ENCODE peak calls at places on chromosomes 11 and 22, in eight cellular contexts. U is G401; H is endothelial cell; I is neuronal stem cell; G is ecto neural progenitor cell; Q is activated T-cell treated with anti-CD3 and anti-CD28 coated beads, Interleukin-2, amount 50 U/mL, for 72 hours; S is Ammon's horn; X is tibial nerve. Z is an unnamed sample.

GRCh38 chr22:31474743-31475142 is 14.9 kb downstream of the EIF4ENIF1 start:
- DNase-seq in U (no peak), H (no peak), I (no peak), G (no peak), Q (no peak), S (no peak), X (no peak), Z (no peak)

GRCh38 chr22:20946080-20946986 is 20.7 kb upstream of the AIFM3 start:
- DNase-seq in U (no peak), H (no peak), I (no peak), G (no peak), Q (no peak), S (no peak), X (no peak), Z (no peak)

GRCh38 chr22:33983558-33983957 is 63.3 kb upstream of the LARGE1 start:
- DNase-seq in U (no peak), H (no peak), I (no peak), G (no peak), Q (no peak), S (no peak), X (no peak), Z (no peak)

GRCh38 chr22:35648066-35649025 is at the start of gene APOL6:
- DNase-seq in U (peak; percentile 9), H (no peak), I (no peak), G (no peak), Q (peak; percentile 72), S (peak; percentile 57), X (no peak), Z (no peak)

GRCh38 chr11:9120659-9121350 is 29.4 kb upstream of the SCUBE2 start:
- DNase-seq in U (no peak), H (peak; percentile 63), I (peak; percentile 41), G (peak; percentile 69), Q (no peak), S (no peak), X (no peak), Z (no peak)

GRCh38 chr11:45900916-45901617 is 6.0 kb downstream of the FREY1 start:
- DNase-seq in U (peak; percentile 57), H (no peak), I (no peak), G (no peak), Q (no peak), S (peak; percentile 75), X (no peak), Z (no peak)

GRCh38 chr11:82765466-82766034 is 31.9 kb upstream of the FAM181B start:
- DNase-seq in U (no peak), H (no peak), I (no peak), G (no peak), Q (no peak), S (no peak), X (no peak), Z (no peak)

GRCh38 chr11:45159781-45160365 is 13.4 kb downstream of the PRDM11 start:
- DNase-seq in U (no peak), H (no peak), I (no peak), G (no peak), Q (no peak), S (no peak), X (no peak), Z (no peak)

GRCh38 chr11:2383823-2384722 is 7.0 kb downstream of the CD81 start:
- DNase-seq in U (peak; percentile 31), H (no peak), I (no peak), G (no peak), Q (peak; percentile 33), S (peak; percentile 71), X (no peak), Z (no peak)

GRCh38 chr22:50340157-50340879 is 2.8 kb upstream of the PPP6R2 start:
- DNase-seq in U (no peak), H (no peak), I (no peak), G (peak; percentile 53), Q (no peak), S (no peak), X (no peak), Z (no peak)

GRCh38 chr11:71501071-71501985 is 25.7 kb upstream of the KRTAP5-7 start:
- DNase-seq in U (no peak), H (no peak), I (no peak), G (no peak), Q (no peak), S (no peak), X (no peak), Z (no peak)

GRCh38 chr11:63783925-63784592 is 15.5 kb upstream of the ZFTA start:
- DNase-seq in U (no peak), H (no peak), I (no peak), G (peak; percentile 53), Q (no peak), S (no peak), X (no peak), Z (no peak)

GRCh38 chr11:17036666-17037658 is 22.7 kb upstream of the PLEKHA7 start:
- DNase-seq in U (peak; percentile 2), H (no peak), I (no peak), G (no peak), Q (no peak), S (no peak), X (no peak), Z (no peak)

GRCh38 chr11:75851203-75851602 is 36.2 kb downstream of the UVRAG start:
- DNase-seq in U (peak; percentile 58), H (no peak), I (no peak), G (no peak), Q (no peak), S (no peak), X (no peak), Z (peak; percentile 44)

GRCh38 chr11:73186294-73186850 is 31.7 kb upstream of the P2RY2 start:
- DNase-seq in U (no peak), H (no peak), I (no peak), G (no peak), Q (no peak), S (no peak), X (no peak), Z (no peak)

GRCh38 chr22:49255741-49256318 is 571.8 kb downstream of the BRD1 start:
- DNase-seq in U (no peak), H (no peak), I (no peak), G (no peak), Q (no peak), S (no peak), X (no peak), Z (no peak)

GRCh38 chr11:45393826-45394225 is 107.7 kb upstream of the SYT13 start:
- DNase-seq in U (no peak), H (no peak), I (no peak), G (no peak), Q (no peak), S (no peak), X (no peak), Z (no peak)

GRCh38 chr11:61111786-61112517 is 9.7 kb downstream of the CD5 start:
- DNase-seq in U (no peak), H (no peak), I (no peak), G (no peak), Q (peak; percentile 79), S (no peak), X (no peak), Z (no peak)

GRCh38 chr11:17013548-17014320 is 480 bp downstream of the PLEKHA7 start:
- DNase-seq in U (no peak), H (peak; percentile 33), I (peak; percentile 3), G (peak; percentile 78), Q (peak; percentile 26), S (no peak), X (no peak), Z (no peak)

GRCh38 chr11:123719452-123719851 is 22.0 kb downstream of the ZNF202 start:
- DNase-seq in U (no peak), H (no peak), I (no peak), G (no peak), Q (no peak), S (no peak), X (no peak), Z (no peak)

GRCh38 chr11:62680825-62681240 is 2.0 kb upstream of the UBXN1 start:
- DNase-seq in U (peak; percentile 52), H (peak; percentile 37), I (no peak), G (no peak), Q (peak; percentile 49), S (peak; percentile 64), X (no peak), Z (no peak)

GRCh38 chr11:16891964-16892363 is 122.2 kb downstream of the PLEKHA7 start:
- DNase-seq in U (no peak), H (no peak), I (no peak), G (no peak), Q (no peak), S (no peak), X (no peak), Z (no peak)

GRCh38 chr11:130101661-130102060 is 32.0 kb downstream of the APLP2 start:
- DNase-seq in U (peak; percentile 73), H (no peak), I (no peak), G (no peak), Q (no peak), S (no peak), X (no peak), Z (no peak)

GRCh38 chr11:44872556-44872955 is 78.1 kb downstream of the TP53I11 start:
- DNase-seq in U (no peak), H (no peak), I (no peak), G (no peak), Q (no peak), S (no peak), X (no peak), Z (no peak)

GRCh38 chr11:17548444-17548843 is 1.4 kb downstream of the OTOG start:
- DNase-seq in U (no peak), H (no peak), I (no peak), G (no peak), Q (no peak), S (no peak), X (no peak), Z (no peak)

GRCh38 chr22:20055144-20055543 is 24.9 kb upstream of the DGCR8 start:
- DNase-seq in U (no peak), H (no peak), I (no peak), G (no peak), Q (no peak), S (no peak), X (no peak), Z (no peak)

GRCh38 chr11:95283653-95284052 is 52.7 kb upstream of the SESN3 start:
- DNase-seq in U (no peak), H (no peak), I (no peak), G (no peak), Q (no peak), S (no peak), X (no peak), Z (no peak)

GRCh38 chr11:126542621-126543020 is 187.1 kb downstream of the ST3GAL4 start:
- DNase-seq in U (no peak), H (no peak), I (no peak), G (no peak), Q (no peak), S (no peak), X (no peak), Z (no peak)

GRCh38 chr11:121741316-121741715 is 288.5 kb upstream of the SORL1-AS1 start:
- DNase-seq in U (no peak), H (no peak), I (no peak), G (no peak), Q (no peak), S (no peak), X (no peak), Z (no peak)

GRCh38 chr11:130945945-130946344 is 29.7 kb upstream of the SNX19 start:
- DNase-seq in U (no peak), H (no peak), I (no peak), G (no peak), Q (no peak), S (peak; percentile 73), X (no peak), Z (no peak)

GRCh38 chr11:102957953-102958352 is 2.4 kb upstream of the MMP13 start:
- DNase-seq in U (no peak), H (no peak), I (no peak), G (no peak), Q (no peak), S (no peak), X (no peak), Z (no peak)

GRCh38 chr11:1929621-1930447 is 10.3 kb downstream of the TNNT3 start:
- DNase-seq in U (no peak), H (no peak), I (no peak), G (no peak), Q (no peak), S (no peak), X (no peak), Z (no peak)

GRCh38 chr11:27116684-27117083 is 76.1 kb downstream of the BBOX1 start:
- DNase-seq in U (no peak), H (no peak), I (no peak), G (no peak), Q (no peak), S (no peak), X (no peak), Z (no peak)

GRCh38 chr11:95570845-95571244 is 218.7 kb downstream of the FAM76B start:
- DNase-seq in U (no peak), H (no peak), I (no peak), G (no peak), Q (no peak), S (peak; percentile 54), X (no peak), Z (no peak)

Z was measured in cerebellum.